ENCODE peak calls at places on chromosomes 13 and 19, in eight cellular contexts. One of them, this sample, is unnamed.

GRCh38 chr13:110250258-110250891 is 56.6 kb downstream of the COL4A1 start:
- DNase-seq in choroid plexus epithelial cell: peak; percentile 83
- DNase-seq in anterior cingulate cortex: no peak
- DNase-seq in NCI-H1092: no peak
- DNase-seq in hepatocyte: no peak
- DNase-seq in astrocyte of the spinal cord: peak; percentile 77
- DNase-seq in stimulated activated CD4-positive, alpha-beta T cell treated with anti-CD3 and anti-CD28 coated beads, Interleukin-15, amount 100 ng/mL, for 1 hour: no peak
- DNase-seq in activated B cell treated with CpG ODN at 0.5 μM for 24 hours: no peak
- DNase-seq in this sample: peak; percentile 77

GRCh38 chr19:2166741-2167738 is 3.3 kb downstream of the DOT1L start:
- DNase-seq in stimulated activated CD4-positive, alpha-beta T cell treated with anti-CD3 and anti-CD28 coated beads, Interleukin-15, amount 100 ng/mL, for 1 hour: no peak
- DNase-seq in hepatocyte: peak; percentile 57
- DNase-seq in activated B cell treated with CpG ODN at 0.5 μM for 24 hours: no peak
- DNase-seq in anterior cingulate cortex: no peak
- DNase-seq in choroid plexus epithelial cell: no peak
- DNase-seq in NCI-H1092: peak; percentile 60
- DNase-seq in astrocyte of the spinal cord: peak; percentile 62
- DNase-seq in this sample: peak; percentile 67

GRCh38 chr13:56907766-56908165 is 233.0 kb upstream of the PRR20A start:
- DNase-seq in anterior cingulate cortex: no peak
- DNase-seq in choroid plexus epithelial cell: no peak
- DNase-seq in NCI-H1092: no peak
- DNase-seq in hepatocyte: no peak
- DNase-seq in astrocyte of the spinal cord: no peak
- DNase-seq in stimulated activated CD4-positive, alpha-beta T cell treated with anti-CD3 and anti-CD28 coated beads, Interleukin-15, amount 100 ng/mL, for 1 hour: no peak
- DNase-seq in activated B cell treated with CpG ODN at 0.5 μM for 24 hours: no peak
- DNase-seq in this sample: no peak

GRCh38 chr19:42325896-42326771 is 699 bp downstream of the MEGF8 start:
- DNase-seq in astrocyte of the spinal cord: no peak
- DNase-seq in choroid plexus epithelial cell: no peak
- DNase-seq in activated B cell treated with CpG ODN at 0.5 μM for 24 hours: peak; percentile 45
- DNase-seq in anterior cingulate cortex: no peak
- DNase-seq in NCI-H1092: no peak
- DNase-seq in hepatocyte: no peak
- DNase-seq in stimulated activated CD4-positive, alpha-beta T cell treated with anti-CD3 and anti-CD28 coated beads, Interleukin-15, amount 100 ng/mL, for 1 hour: no peak
- DNase-seq in this sample: no peak

GRCh38 chr13:39263033-39263432 is 224.8 kb downstream of the NHLRC3 start:
- DNase-seq in activated B cell treated with CpG ODN at 0.5 μM for 24 hours: no peak
- DNase-seq in choroid plexus epithelial cell: peak; percentile 61
- DNase-seq in astrocyte of the spinal cord: peak; percentile 28
- DNase-seq in stimulated activated CD4-positive, alpha-beta T cell treated with anti-CD3 and anti-CD28 coated beads, Interleukin-15, amount 100 ng/mL, for 1 hour: no peak
- DNase-seq in hepatocyte: peak; percentile 46
- DNase-seq in NCI-H1092: peak; percentile 23
- DNase-seq in anterior cingulate cortex: peak; percentile 9
- DNase-seq in this sample: peak; percentile 23

GRCh38 chr19:30136591-30136990 is 194.6 kb downstream of the URI1 start:
- DNase-seq in stimulated activated CD4-positive, alpha-beta T cell treated with anti-CD3 and anti-CD28 coated beads, Interleukin-15, amount 100 ng/mL, for 1 hour: no peak
- DNase-seq in anterior cingulate cortex: no peak
- DNase-seq in choroid plexus epithelial cell: no peak
- DNase-seq in astrocyte of the spinal cord: no peak
- DNase-seq in hepatocyte: no peak
- DNase-seq in activated B cell treated with CpG ODN at 0.5 μM for 24 hours: no peak
- DNase-seq in NCI-H1092: no peak
- DNase-seq in this sample: no peak

GRCh38 chr13:110617326-110618072 is 2.2 kb downstream of the NAXD start:
- DNase-seq in astrocyte of the spinal cord: peak; percentile 84
- DNase-seq in NCI-H1092: no peak
- DNase-seq in choroid plexus epithelial cell: peak; percentile 96
- DNase-seq in hepatocyte: peak; percentile 69
- DNase-seq in anterior cingulate cortex: no peak
- DNase-seq in stimulated activated CD4-positive, alpha-beta T cell treated with anti-CD3 and anti-CD28 coated beads, Interleukin-15, amount 100 ng/mL, for 1 hour: no peak
- DNase-seq in activated B cell treated with CpG ODN at 0.5 μM for 24 hours: no peak
- DNase-seq in this sample: peak; percentile 97

GRCh38 chr13:37340911-37341670 is 235.6 kb upstream of the CSNK1A1L start:
- DNase-seq in NCI-H1092: no peak
- DNase-seq in stimulated activated CD4-positive, alpha-beta T cell treated with anti-CD3 and anti-CD28 coated beads, Interleukin-15, amount 100 ng/mL, for 1 hour: no peak
- DNase-seq in activated B cell treated with CpG ODN at 0.5 μM for 24 hours: no peak
- DNase-seq in choroid plexus epithelial cell: no peak
- DNase-seq in hepatocyte: no peak
- DNase-seq in anterior cingulate cortex: no peak
- DNase-seq in astrocyte of the spinal cord: no peak
- DNase-seq in this sample: no peak

GRCh38 chr13:55244991-55245644 is 1895.6 kb upstream of the PRR20A start:
- DNase-seq in choroid plexus epithelial cell: no peak
- DNase-seq in anterior cingulate cortex: no peak
- DNase-seq in astrocyte of the spinal cord: no peak
- DNase-seq in stimulated activated CD4-positive, alpha-beta T cell treated with anti-CD3 and anti-CD28 coated beads, Interleukin-15, amount 100 ng/mL, for 1 hour: no peak
- DNase-seq in activated B cell treated with CpG ODN at 0.5 μM for 24 hours: no peak
- DNase-seq in NCI-H1092: no peak
- DNase-seq in hepatocyte: peak; percentile 36
- DNase-seq in this sample: no peak

GRCh38 chr19:2788237-2788636 is 2.9 kb downstream of the THOP1 start:
- DNase-seq in stimulated activated CD4-positive, alpha-beta T cell treated with anti-CD3 and anti-CD28 coated beads, Interleukin-15, amount 100 ng/mL, for 1 hour: no peak
- DNase-seq in NCI-H1092: no peak
- DNase-seq in activated B cell treated with CpG ODN at 0.5 μM for 24 hours: no peak
- DNase-seq in choroid plexus epithelial cell: no peak
- DNase-seq in hepatocyte: no peak
- DNase-seq in astrocyte of the spinal cord: no peak
- DNase-seq in anterior cingulate cortex: no peak
- DNase-seq in this sample: no peak

GRCh38 chr19:6610934-6611370 is 20.0 kb upstream of the CD70 start:
- DNase-seq in choroid plexus epithelial cell: peak; percentile 59
- DNase-seq in hepatocyte: no peak
- DNase-seq in astrocyte of the spinal cord: peak; percentile 92
- DNase-seq in stimulated activated CD4-positive, alpha-beta T cell treated with anti-CD3 and anti-CD28 coated beads, Interleukin-15, amount 100 ng/mL, for 1 hour: no peak
- DNase-seq in activated B cell treated with CpG ODN at 0.5 μM for 24 hours: no peak
- DNase-seq in NCI-H1092: no peak
- DNase-seq in anterior cingulate cortex: no peak
- DNase-seq in this sample: peak; percentile 49

This sample was measured in IMR-90.